ENCODE peak calls at places on chromosomes 6 and 20, in eight cellular contexts. One of them, this sample, is unnamed.

GRCh38 chr6:89985744-89986493 is 91.7 kb downstream of the GJA10 start:
- DNase-seq in aorta: peak; percentile 54
- DNase-seq in ascending aorta: no peak
- DNase-seq in transverse colon: no peak
- DNase-seq in heart left ventricle: peak; percentile 64
- DNase-seq in Peyer's patch: no peak
- DNase-seq in IMR-90: peak; percentile 96
- DNase-seq in CD4-positive, alpha-beta memory T cell: no peak
- DNase-seq in this sample: no peak

GRCh38 chr6:170243791-170244291 is 47.0 kb downstream of the DLL1 start:
- DNase-seq in ascending aorta: no peak
- DNase-seq in Peyer's patch: no peak
- DNase-seq in aorta: peak; percentile 38
- DNase-seq in transverse colon: no peak
- DNase-seq in CD4-positive, alpha-beta memory T cell: no peak
- DNase-seq in IMR-90: no peak
- DNase-seq in heart left ventricle: no peak
- DNase-seq in this sample: no peak

GRCh38 chr6:34560366-34561226 is 4.5 kb upstream of the SPDEF start:
- DNase-seq in IMR-90: peak; percentile 75
- DNase-seq in Peyer's patch: no peak
- DNase-seq in CD4-positive, alpha-beta memory T cell: no peak
- DNase-seq in transverse colon: no peak
- DNase-seq in aorta: no peak
- DNase-seq in heart left ventricle: no peak
- DNase-seq in ascending aorta: no peak
- DNase-seq in this sample: no peak

GRCh38 chr6:5025911-5026819 is 22.3 kb upstream of the RPP40 start:
- DNase-seq in IMR-90: peak; percentile 30
- DNase-seq in ascending aorta: no peak
- DNase-seq in heart left ventricle: peak; percentile 80
- DNase-seq in CD4-positive, alpha-beta memory T cell: no peak
- DNase-seq in transverse colon: peak; percentile 57
- DNase-seq in aorta: peak; percentile 77
- DNase-seq in Peyer's patch: no peak
- DNase-seq in this sample: no peak

GRCh38 chr6:74410630-74411029 is 714.6 kb downstream of the CD109 start:
- DNase-seq in ascending aorta: no peak
- DNase-seq in IMR-90: peak; percentile 40
- DNase-seq in aorta: no peak
- DNase-seq in Peyer's patch: no peak
- DNase-seq in transverse colon: no peak
- DNase-seq in CD4-positive, alpha-beta memory T cell: no peak
- DNase-seq in heart left ventricle: no peak
- DNase-seq in this sample: no peak

GRCh38 chr20:40009542-40009941 is 679.5 kb downstream of the MAFB start:
- DNase-seq in Peyer's patch: no peak
- DNase-seq in IMR-90: peak; percentile 41
- DNase-seq in ascending aorta: no peak
- DNase-seq in aorta: no peak
- DNase-seq in transverse colon: no peak
- DNase-seq in CD4-positive, alpha-beta memory T cell: no peak
- DNase-seq in heart left ventricle: no peak
- DNase-seq in this sample: no peak

GRCh38 chr6:83199865-83200230 is 6.7 kb downstream of the RWDD2A start:
- DNase-seq in transverse colon: no peak
- DNase-seq in aorta: no peak
- DNase-seq in ascending aorta: no peak
- DNase-seq in heart left ventricle: no peak
- DNase-seq in Peyer's patch: no peak
- DNase-seq in IMR-90: peak; percentile 92
- DNase-seq in CD4-positive, alpha-beta memory T cell: no peak
- DNase-seq in this sample: no peak

GRCh38 chr6:20092071-20092566 is 120.2 kb downstream of the MBOAT1 start:
- DNase-seq in IMR-90: peak; percentile 59
- DNase-seq in heart left ventricle: no peak
- DNase-seq in Peyer's patch: no peak
- DNase-seq in CD4-positive, alpha-beta memory T cell: peak; percentile 9
- DNase-seq in ascending aorta: no peak
- DNase-seq in aorta: no peak
- DNase-seq in transverse colon: no peak
- DNase-seq in this sample: no peak

GRCh38 chr6:14693301-14694192 is 552.3 kb upstream of the JARID2 start:
- DNase-seq in aorta: no peak
- DNase-seq in transverse colon: no peak
- DNase-seq in CD4-positive, alpha-beta memory T cell: no peak
- DNase-seq in heart left ventricle: no peak
- DNase-seq in IMR-90: no peak
- DNase-seq in ascending aorta: no peak
- DNase-seq in Peyer's patch: no peak
- DNase-seq in this sample: no peak

GRCh38 chr6:166589334-166589731 is 2.9 kb upstream of the RAMACL start:
- DNase-seq in heart left ventricle: no peak
- DNase-seq in Peyer's patch: no peak
- DNase-seq in CD4-positive, alpha-beta memory T cell: no peak
- DNase-seq in IMR-90: no peak
- DNase-seq in transverse colon: no peak
- DNase-seq in aorta: no peak
- DNase-seq in ascending aorta: no peak
- DNase-seq in this sample: no peak
- H3K4me1 ChIP-seq in heart left ventricle: peaks cover 31% of the 10 kb centered on the region
- H3K4me1 ChIP-seq in Peyer's patch: peaks cover 6% of the 10 kb centered on the region
- H3K4me1 ChIP-seq in CD4-positive, alpha-beta memory T cell: no peaks in the 10 kb centered on the region
- H3K4me1 ChIP-seq in IMR-90: peaks cover 27% of the 10 kb centered on the region
- H3K4me1 ChIP-seq in transverse colon: peaks cover 10% of the 10 kb centered on the region
- H3K4me1 ChIP-seq in aorta: no peaks in the 10 kb centered on the region
- H3K4me1 ChIP-seq in ascending aorta: no peaks in the 10 kb centered on the region
- H3K4me1 ChIP-seq in this sample: no peaks in the 10 kb centered on the region

GRCh38 chr6:30730611-30731435 is 10.7 kb downstream of the TUBB start:
- DNase-seq in transverse colon: peak; percentile 92
- DNase-seq in ascending aorta: no peak
- DNase-seq in heart left ventricle: peak; percentile 82
- DNase-seq in Peyer's patch: peak; percentile 91
- DNase-seq in CD4-positive, alpha-beta memory T cell: peak; percentile 81
- DNase-seq in IMR-90: peak; percentile 47
- DNase-seq in aorta: peak; percentile 83
- DNase-seq in this sample: peak; percentile 73
- H3K4me3 ChIP-seq in transverse colon: no peak overlapping the region
- H3K4me3 ChIP-seq in ascending aorta: no peak overlapping the region
- H3K4me3 ChIP-seq in heart left ventricle: no peak overlapping the region
- H3K4me3 ChIP-seq in Peyer's patch: no peak overlapping the region
- H3K4me3 ChIP-seq in CD4-positive, alpha-beta memory T cell: no peak overlapping the region
- H3K4me3 ChIP-seq in IMR-90: no peak overlapping the region
- H3K4me3 ChIP-seq in aorta: no peak overlapping the region
- H3K4me3 ChIP-seq in this sample: peak overlapping the region; percentile 53

GRCh38 chr6:47129129-47129528 is 87.0 kb upstream of the ADGRF1 start:
- DNase-seq in IMR-90: no peak
- DNase-seq in heart left ventricle: no peak
- DNase-seq in aorta: no peak
- DNase-seq in transverse colon: no peak
- DNase-seq in ascending aorta: no peak
- DNase-seq in Peyer's patch: no peak
- DNase-seq in CD4-positive, alpha-beta memory T cell: no peak
- DNase-seq in this sample: no peak

GRCh38 chr6:47131773-47132172 is 89.6 kb upstream of the ADGRF1 start:
- DNase-seq in CD4-positive, alpha-beta memory T cell: no peak
- DNase-seq in transverse colon: no peak
- DNase-seq in heart left ventricle: no peak
- DNase-seq in IMR-90: no peak
- DNase-seq in aorta: no peak
- DNase-seq in ascending aorta: no peak
- DNase-seq in Peyer's patch: no peak
- DNase-seq in this sample: no peak

GRCh38 chr6:47130086-47130485 is 88.0 kb upstream of the ADGRF1 start:
- DNase-seq in Peyer's patch: no peak
- DNase-seq in CD4-positive, alpha-beta memory T cell: no peak
- DNase-seq in aorta: no peak
- DNase-seq in ascending aorta: no peak
- DNase-seq in IMR-90: no peak
- DNase-seq in heart left ventricle: no peak
- DNase-seq in transverse colon: no peak
- DNase-seq in this sample: no peak

GRCh38 chr6:47132724-47133123 is 90.6 kb upstream of the ADGRF1 start:
- DNase-seq in ascending aorta: no peak
- DNase-seq in CD4-positive, alpha-beta memory T cell: no peak
- DNase-seq in transverse colon: no peak
- DNase-seq in aorta: no peak
- DNase-seq in Peyer's patch: no peak
- DNase-seq in IMR-90: no peak
- DNase-seq in heart left ventricle: no peak
- DNase-seq in this sample: no peak

GRCh38 chr6:47126647-47127339 is 84.7 kb upstream of the ADGRF1 start:
- DNase-seq in IMR-90: no peak
- DNase-seq in heart left ventricle: no peak
- DNase-seq in CD4-positive, alpha-beta memory T cell: no peak
- DNase-seq in ascending aorta: no peak
- DNase-seq in transverse colon: peak; percentile 48
- DNase-seq in aorta: no peak
- DNase-seq in Peyer's patch: no peak
- DNase-seq in this sample: no peak
- H3K27ac ChIP-seq in IMR-90: no peak overlapping the region
- H3K27ac ChIP-seq in heart left ventricle: no peak overlapping the region
- H3K27ac ChIP-seq in CD4-positive, alpha-beta memory T cell: no peak overlapping the region
- H3K27ac ChIP-seq in ascending aorta: no peak overlapping the region
- H3K27ac ChIP-seq in transverse colon: peak overlapping the region; percentile 17
- H3K27ac ChIP-seq in aorta: no peak overlapping the region
- H3K27ac ChIP-seq in Peyer's patch: peak overlapping the region; percentile 47
- H3K27ac ChIP-seq in this sample: no peak overlapping the region

GRCh38 chr20:48735112-48735511 is 92.7 kb downstream of the PREX1 start:
- DNase-seq in transverse colon: no peak
- DNase-seq in ascending aorta: no peak
- DNase-seq in aorta: no peak
- DNase-seq in Peyer's patch: no peak
- DNase-seq in heart left ventricle: no peak
- DNase-seq in IMR-90: no peak
- DNase-seq in CD4-positive, alpha-beta memory T cell: no peak
- DNase-seq in this sample: no peak
- H3K4me1 ChIP-seq in transverse colon: peaks cover 4% of the 10 kb centered on the region
- H3K4me1 ChIP-seq in ascending aorta: peaks cover 16% of the 10 kb centered on the region
- H3K4me1 ChIP-seq in aorta: no peaks in the 10 kb centered on the region
- H3K4me1 ChIP-seq in Peyer's patch: peaks cover 9% of the 10 kb centered on the region
- H3K4me1 ChIP-seq in heart left ventricle: peaks cover 38% of the 10 kb centered on the region
- H3K4me1 ChIP-seq in IMR-90: no peaks in the 10 kb centered on the region
- H3K4me1 ChIP-seq in CD4-positive, alpha-beta memory T cell: peaks cover 54% of the 10 kb centered on the region
- H3K4me1 ChIP-seq in this sample: peaks cover 26% of the 10 kb centered on the region

GRCh38 chr6:142935553-142936517 is 9.1 kb downstream of the HIVEP2 start:
- DNase-seq in CD4-positive, alpha-beta memory T cell: no peak
- DNase-seq in IMR-90: no peak
- DNase-seq in Peyer's patch: no peak
- DNase-seq in heart left ventricle: no peak
- DNase-seq in aorta: no peak
- DNase-seq in transverse colon: peak; percentile 19
- DNase-seq in ascending aorta: no peak
- DNase-seq in this sample: no peak
- H3K4me3 ChIP-seq in CD4-positive, alpha-beta memory T cell: no peak overlapping the region
- H3K4me3 ChIP-seq in IMR-90: no peak overlapping the region
- H3K4me3 ChIP-seq in Peyer's patch: peak overlapping the region; percentile 19
- H3K4me3 ChIP-seq in heart left ventricle: no peak overlapping the region
- H3K4me3 ChIP-seq in aorta: no peak overlapping the region
- H3K4me3 ChIP-seq in transverse colon: no peak overlapping the region
- H3K4me3 ChIP-seq in ascending aorta: no peak overlapping the region
- H3K4me3 ChIP-seq in this sample: peak overlapping the region; percentile 63

GRCh38 chr6:41939848-41940758 is 1.5 kb downstream of the CCND3 start:
- DNase-seq in ascending aorta: no peak
- DNase-seq in aorta: no peak
- DNase-seq in heart left ventricle: no peak
- DNase-seq in transverse colon: peak; percentile 77
- DNase-seq in Peyer's patch: peak; percentile 72
- DNase-seq in IMR-90: peak; percentile 34
- DNase-seq in CD4-positive, alpha-beta memory T cell: no peak
- DNase-seq in this sample: peak; percentile 16
- H3K27ac ChIP-seq in ascending aorta: peak overlapping the region; percentile 72
- H3K27ac ChIP-seq in aorta: no peak overlapping the region
- H3K27ac ChIP-seq in heart left ventricle: peak overlapping the region; percentile 88
- H3K27ac ChIP-seq in transverse colon: peak overlapping the region; percentile 95
- H3K27ac ChIP-seq in Peyer's patch: peak overlapping the region; percentile 87
- H3K27ac ChIP-seq in IMR-90: peak overlapping the region; percentile 76
- H3K27ac ChIP-seq in CD4-positive, alpha-beta memory T cell: peak overlapping the region; percentile 80
- H3K27ac ChIP-seq in this sample: peak overlapping the region; percentile 76

GRCh38 chr6:33206027-33206863 is 1.8 kb downstream of the HSD17B8 start:
- DNase-seq in ascending aorta: no peak
- DNase-seq in aorta: no peak
- DNase-seq in CD4-positive, alpha-beta memory T cell: no peak
- DNase-seq in IMR-90: no peak
- DNase-seq in transverse colon: no peak
- DNase-seq in Peyer's patch: no peak
- DNase-seq in heart left ventricle: no peak
- DNase-seq in this sample: no peak

GRCh38 chr6:33204415-33205171 is at the start of gene HSD17B8:
- DNase-seq in ascending aorta: peak; percentile 76
- DNase-seq in transverse colon: peak; percentile 97
- DNase-seq in heart left ventricle: peak; percentile 96
- DNase-seq in IMR-90: peak; percentile 86
- DNase-seq in Peyer's patch: peak; percentile 96
- DNase-seq in CD4-positive, alpha-beta memory T cell: peak; percentile 81
- DNase-seq in aorta: peak; percentile 96
- DNase-seq in this sample: peak; percentile 87

GRCh38 chr6:33206864-33207568 is 1.3 kb upstream of the RING1 start:
- DNase-seq in Peyer's patch: no peak
- DNase-seq in ascending aorta: no peak
- DNase-seq in heart left ventricle: no peak
- DNase-seq in CD4-positive, alpha-beta memory T cell: no peak
- DNase-seq in IMR-90: peak; percentile 72
- DNase-seq in aorta: no peak
- DNase-seq in transverse colon: no peak
- DNase-seq in this sample: no peak

GRCh38 chr6:33204165-33204414 is 365 bp upstream of the HSD17B8 start:
- DNase-seq in Peyer's patch: no peak
- DNase-seq in heart left ventricle: no peak
- DNase-seq in aorta: no peak
- DNase-seq in CD4-positive, alpha-beta memory T cell: no peak
- DNase-seq in transverse colon: no peak
- DNase-seq in ascending aorta: no peak
- DNase-seq in IMR-90: no peak
- DNase-seq in this sample: no peak

DNA sequence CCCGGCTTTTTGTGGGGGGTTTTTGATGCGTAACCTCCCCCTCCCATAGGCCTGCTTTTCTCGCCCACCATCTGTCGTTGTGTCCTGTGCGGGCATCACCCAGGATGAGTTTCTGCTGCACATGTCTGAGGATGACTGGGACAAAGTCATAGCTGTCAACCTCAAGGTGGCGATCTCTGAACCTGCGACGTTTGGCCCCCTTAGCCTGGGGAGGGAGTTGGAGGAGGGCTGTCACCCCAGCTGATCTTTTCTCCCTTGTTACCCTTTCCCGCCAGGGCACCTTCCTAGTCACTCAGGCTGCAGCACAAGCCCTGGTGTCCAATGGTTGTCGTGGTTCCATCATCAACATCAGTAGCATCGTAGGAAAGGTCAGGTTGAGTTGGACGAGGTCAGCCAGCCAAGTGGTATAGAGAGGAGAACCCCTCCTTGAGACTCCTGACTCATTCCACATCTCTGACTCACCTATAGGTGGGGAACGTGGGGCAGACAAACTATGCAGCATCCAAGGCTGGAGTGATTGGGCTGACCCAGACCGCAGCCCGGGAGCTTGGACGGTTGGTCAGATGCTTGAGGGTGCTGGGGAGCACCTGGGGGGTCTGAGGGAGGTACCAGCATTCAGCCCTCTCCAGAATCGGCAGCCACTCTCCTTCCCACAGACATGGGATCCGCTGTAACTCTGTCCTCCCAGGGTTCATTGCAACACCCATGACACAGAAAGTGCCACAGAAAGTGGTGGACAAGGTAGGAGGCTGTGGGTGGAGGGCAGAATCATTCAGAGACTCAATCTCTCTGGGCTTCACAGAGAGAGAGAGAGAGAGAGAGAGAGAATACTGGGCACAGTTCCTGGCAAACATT is 944 bp downstream of the HSD17B8 start:
- DNase-seq in heart left ventricle: no peak
- DNase-seq in Peyer's patch: no peak
- DNase-seq in CD4-positive, alpha-beta memory T cell: no peak
- DNase-seq in aorta: no peak
- DNase-seq in transverse colon: no peak
- DNase-seq in IMR-90: peak; percentile 64
- DNase-seq in ascending aorta: no peak
- DNase-seq in this sample: no peak
- H3K4me1 ChIP-seq in heart left ventricle: peaks cover 48% of the 10 kb centered on the region
- H3K4me1 ChIP-seq in Peyer's patch: peaks cover 24% of the 10 kb centered on the region
- H3K4me1 ChIP-seq in CD4-positive, alpha-beta memory T cell: peaks cover 54% of the 10 kb centered on the region
- H3K4me1 ChIP-seq in aorta: no peaks in the 10 kb centered on the region
- H3K4me1 ChIP-seq in transverse colon: peaks cover 43% of the 10 kb centered on the region
- H3K4me1 ChIP-seq in IMR-90: peaks cover 34% of the 10 kb centered on the region
- H3K4me1 ChIP-seq in ascending aorta: peaks cover 6% of the 10 kb centered on the region
- H3K4me1 ChIP-seq in this sample: peaks cover 54% of the 10 kb centered on the region

This sample was measured in CD4-positive, CD25-positive, alpha-beta regulatory T cell.